ENCODE peak calls at places on chromosomes 13 and 19, in five cellular contexts. R, D, G, V and Q are unnamed samples.

GRCh38 chr13:27619711-27620376 is 485 bp downstream of the LNX2 start:
- DNase-seq in G (peak), D (peak), R (no peak), V (peak), Q (peak)

GRCh38 chr19:2546128-2547032 is 70.5 kb downstream of the GADD45B start:
- DNase-seq in V (peak), D (peak), R (no peak), G (peak), Q (no peak)

GRCh38 chr19:7500811-7501450 is 12.1 kb upstream of the PEX11G start:
- DNase-seq in G (no peak), R (no peak), D (peak), V (peak), Q (no peak)

GRCh38 chr19:55652311-55653078 is 2.3 kb upstream of the U2AF2 start:
- DNase-seq in R (no peak), D (no peak), G (peak), V (no peak), Q (no peak)

GRCh38 chr19:54248016-54248601 is 5.5 kb upstream of the LILRA6 start:
- DNase-seq in V (peak), R (no peak), G (peak), D (no peak), Q (no peak)

GRCh38 chr19:41219924-41220567 is 1.0 kb downstream of the AXL start:
- DNase-seq in R (no peak), G (no peak), V (peak), D (no peak), Q (no peak)

GRCh38 chr13:26476744-26477129 is 80.7 kb upstream of the WASF3 start:
- DNase-seq in D (no peak), R (no peak), V (no peak), G (no peak), Q (no peak)

GRCh38 chr19:58063712-58064111 is 4.6 kb downstream of the ZNF135 start:
- DNase-seq in G (no peak), D (no peak), V (no peak), R (no peak), Q (no peak)

GRCh38 chr13:25118371-25118770 is 22.4 kb downstream of the PABPC3 start:
- DNase-seq in G (no peak), D (no peak), V (no peak), R (no peak), Q (no peak)

GRCh38 chr19:46898731-46899130 is 37.9 kb downstream of the ARHGAP35 start:
- DNase-seq in D (no peak), G (peak), R (no peak), V (no peak), Q (no peak)

GRCh38 chr13:99227909-99228688 is 27.4 kb downstream of the UBAC2 start:
- DNase-seq in D (no peak), G (no peak), V (no peak), R (no peak), Q (no peak)

GRCh38 chr13:98450495-98451167 is 126.3 kb downstream of the STK24 start:
- DNase-seq in G (no peak), R (no peak), V (no peak), D (no peak), Q (no peak)

GRCh38 chr19:43656436-43656835 is 13.5 kb downstream of the PLAUR start:
- DNase-seq in V (no peak), D (no peak), R (no peak), G (no peak), Q (no peak)

GRCh38 chr19:11141937-11142527 is 13.6 kb downstream of the SPC24 start:
- DNase-seq in R (no peak), D (no peak), V (no peak), G (no peak), Q (no peak)

GRCh38 chr13:110405597-110406450 is 98.7 kb downstream of the COL4A2 start:
- DNase-seq in G (no peak), R (no peak), D (no peak), V (no peak), Q (no peak)

GRCh38 chr13:51801631-51802099 is 2.3 kb downstream of the DHRS12 start:
- DNase-seq in G (peak), D (peak), R (no peak), V (peak), Q (no peak)

GRCh38 chr19:50795665-50796073 is 5.5 kb downstream of the ACP4 start:
- DNase-seq in V (no peak), G (no peak), D (no peak), R (no peak), Q (no peak)

GRCh38 chr13:32624441-32624840 is 38.2 kb downstream of the PDS5B start:
- DNase-seq in G (no peak), R (no peak), D (no peak), V (no peak), Q (no peak)

DNA sequence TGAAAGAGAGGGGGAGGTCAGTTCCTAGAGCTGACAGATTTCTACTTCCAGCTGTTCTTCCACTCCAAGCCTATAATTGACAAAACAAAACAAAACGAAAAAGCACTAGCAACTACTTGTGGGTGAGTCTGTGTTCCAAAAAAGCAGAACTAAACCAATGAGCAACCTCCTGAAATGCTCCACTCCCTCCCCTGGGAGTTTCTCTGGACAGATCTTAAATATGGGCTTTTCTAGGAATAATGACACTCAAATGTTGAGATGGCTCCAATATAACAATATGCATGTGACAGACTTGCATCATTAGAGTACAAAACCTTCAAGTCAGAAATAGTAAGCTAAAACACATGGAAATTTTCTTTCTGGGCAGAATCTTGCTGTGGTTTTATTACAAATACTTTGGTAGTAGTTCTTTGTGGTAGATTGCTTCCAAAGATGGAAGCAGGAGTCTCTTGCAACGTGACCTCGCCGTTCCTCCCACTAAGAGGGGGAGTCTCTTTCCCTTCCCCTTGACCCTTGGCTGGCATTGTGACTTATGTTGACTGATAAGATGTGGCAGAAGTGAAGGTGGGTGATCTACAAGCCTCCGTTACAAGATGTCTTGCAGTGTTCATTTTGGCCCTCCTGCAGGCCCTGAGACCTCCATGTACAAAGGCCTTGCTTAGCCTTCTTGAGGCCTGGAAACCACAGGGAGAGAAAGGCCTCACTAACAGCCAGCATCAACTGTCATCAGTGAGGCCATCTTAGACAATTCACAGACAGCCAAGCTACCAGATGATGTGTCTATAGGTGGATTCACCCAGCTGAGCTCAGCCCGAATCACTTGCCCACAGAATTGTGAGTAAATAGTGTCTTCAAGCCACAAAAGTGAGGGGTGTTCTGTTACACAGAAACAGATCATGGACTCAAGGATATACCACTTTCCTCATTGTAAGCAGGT is 173.1 kb upstream of the RFC3 start:
- DNase-seq in V (no peak), R (no peak), D (no peak), G (no peak), Q (no peak)
- TF ChIP-seq POLR2AphosphoS5 in V (peak), R (no peak), D (peak), G (peak), Q (no peak)

DNA sequence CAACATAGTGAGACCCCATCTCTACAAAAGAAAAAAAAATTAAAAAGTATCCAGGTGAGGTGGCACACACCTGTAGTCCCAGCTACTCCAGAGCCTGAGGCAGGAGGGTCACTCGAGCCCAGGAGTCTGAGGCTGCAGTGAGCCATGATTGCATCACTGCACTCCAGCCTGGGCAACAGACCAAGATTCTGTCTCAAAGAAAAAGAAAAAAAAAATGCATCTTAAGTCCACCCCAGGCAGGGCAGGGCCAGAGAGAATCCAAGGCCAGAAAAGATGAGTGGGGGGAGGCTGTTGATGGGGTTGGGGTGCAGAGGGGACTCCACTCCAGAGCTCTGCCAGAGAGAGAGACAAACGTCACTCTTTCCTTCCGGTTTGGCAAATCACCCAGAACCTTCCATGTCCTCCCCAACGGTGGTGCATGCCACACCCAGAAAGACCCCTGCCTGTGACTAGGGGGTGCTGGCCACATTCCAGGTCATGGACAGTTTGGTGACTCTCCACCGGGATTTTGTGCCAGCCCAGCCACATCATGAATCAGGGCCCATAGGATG is 431 bp downstream of the FUT3 start:
- DNase-seq in G (no peak), R (no peak), D (no peak), V (peak), Q (peak)
- TF ChIP-seq POLR2AphosphoS5 in G (no peak), R (no peak), D (peak), V (no peak), Q (no peak)

GRCh38 chr13:73945871-73946270 is 188.3 kb downstream of the KLF12 start:
- DNase-seq in V (no peak), R (no peak), G (no peak), D (peak), Q (no peak)
- TF ChIP-seq POLR2AphosphoS5 in V (no peak), R (no peak), G (no peak), D (no peak), Q (no peak)

GRCh38 chr13:74869846-74870245 is 612.1 kb downstream of the TBC1D4 start:
- DNase-seq in D (no peak), R (no peak), G (no peak), V (no peak), Q (no peak)

GRCh38 chr13:74871671-74872070 is 610.3 kb downstream of the TBC1D4 start:
- DNase-seq in R (no peak), V (no peak), G (no peak), D (no peak), Q (no peak)

GRCh38 chr13:74867460-74867859 is 614.5 kb downstream of the TBC1D4 start:
- DNase-seq in D (no peak), G (no peak), V (no peak), R (no peak), Q (no peak)

GRCh38 chr13:74868044-74868443 is 613.9 kb downstream of the TBC1D4 start:
- DNase-seq in D (no peak), G (no peak), V (no peak), R (no peak), Q (no peak)

DNA sequence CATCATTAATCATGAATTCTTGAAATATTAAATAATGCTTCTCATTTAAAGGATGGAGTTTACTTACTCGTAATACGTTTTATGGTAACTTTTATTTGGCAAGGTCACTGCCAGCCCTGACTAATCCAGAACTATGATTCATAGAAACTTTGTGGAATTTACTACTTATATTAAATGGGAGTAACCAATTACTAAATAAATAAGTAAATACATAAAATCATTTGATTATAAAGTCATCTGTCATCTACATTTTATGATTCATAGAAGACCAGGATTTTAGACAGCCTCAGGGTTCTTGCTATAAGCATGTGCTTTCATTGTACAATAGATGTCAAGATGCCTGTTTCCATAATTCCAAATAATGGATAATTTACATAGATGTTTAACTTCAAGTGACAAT is 611.1 kb downstream of the TBC1D4 start:
- DNase-seq in D (no peak), V (no peak), G (no peak), R (no peak), Q (no peak)
- TF ChIP-seq POLR2AphosphoS5 in D (no peak), V (no peak), G (no peak), R (no peak), Q (no peak)

DNA sequence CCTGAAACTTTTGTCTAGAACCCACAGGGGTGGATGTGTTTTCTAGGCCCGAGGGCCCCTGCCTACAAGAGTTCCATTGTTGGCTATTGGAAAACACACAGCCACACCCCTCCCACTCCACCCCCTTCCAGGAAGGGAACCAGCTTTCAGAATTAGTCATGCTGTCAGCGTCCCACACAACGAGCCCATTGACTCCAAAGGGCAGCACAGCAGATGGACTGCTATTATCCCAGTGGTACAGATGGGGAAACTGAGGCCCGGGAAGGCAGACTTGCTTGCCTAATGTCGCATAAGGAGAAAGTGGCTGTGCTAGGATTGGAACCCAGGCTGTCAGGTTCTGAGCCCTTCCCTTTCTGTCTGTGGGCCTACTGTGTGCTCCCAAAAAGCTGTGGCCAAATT is 8.1 kb upstream of the FXYD3 start:
- DNase-seq in R (no peak), G (no peak), V (peak), D (peak), Q (no peak)
- TF ChIP-seq POLR2AphosphoS5 in R (no peak), G (no peak), V (no peak), D (no peak), Q (no peak)